ENCODE peak calls at places on chromosome 15, in five cellular contexts. W is mucosa of descending colon, N is fibroblast of lung, D is adrenal gland, H is stomach. L is an unnamed sample.

GRCh38 chr15:75170711-75171341 is 30.9 kb upstream of the C15orf39 start:
- DNase-seq in W (no peak), D (no peak), H (no peak), N (peak), L (peak)

GRCh38 chr15:81189583-81190283 is 6.9 kb upstream of the IL16 start:
- DNase-seq in N (peak), H (peak), W (no peak), D (no peak), L (peak)

GRCh38 chr15:90221251-90221900 is 12.4 kb downstream of the CIB1 start:
- DNase-seq in N (peak), H (peak), W (peak), D (peak), L (peak)

GRCh38 chr15:87827126-87827525 is 429.4 kb downstream of the NTRK3 start:
- DNase-seq in D (no peak), N (peak), H (no peak), W (no peak), L (no peak)

GRCh38 chr15:88664151-88664778 is 25.4 kb downstream of the ISG20 start:
- DNase-seq in H (peak), N (no peak), D (no peak), W (peak), L (no peak)

GRCh38 chr15:76196286-76196948 is 114.9 kb downstream of the ETFA start:
- DNase-seq in D (peak), W (peak), H (peak), N (peak), L (peak)

GRCh38 chr15:71386448-71387236 is 271.4 kb downstream of the THSD4 start:
- DNase-seq in W (no peak), N (no peak), D (no peak), H (no peak), L (no peak)

GRCh38 chr15:91885714-91886265 is 32.3 kb downstream of the SLCO3A1 start:
- DNase-seq in H (no peak), N (no peak), D (no peak), W (no peak), L (no peak)

GRCh38 chr15:101489633-101490407 is at the start of gene PCSK6:
- DNase-seq in N (peak), W (peak), D (no peak), H (peak), L (no peak)

GRCh38 chr15:101490408-101490891 is 943 bp upstream of the PCSK6 start:
- DNase-seq in H (peak), N (no peak), W (no peak), D (no peak), L (no peak)

GRCh38 chr15:101490922-101491738 is 1.6 kb upstream of the PCSK6 start:
- DNase-seq in W (no peak), D (no peak), N (no peak), H (no peak), L (no peak)

GRCh38 chr15:101488300-101489164 is 975 bp downstream of the PCSK6 start:
- DNase-seq in N (no peak), H (peak), D (no peak), W (no peak), L (no peak)

GRCh38 chr15:101489236-101489632 is 273 bp downstream of the PCSK6 start:
- DNase-seq in D (peak), N (peak), W (peak), H (peak), L (no peak)
- TF ChIP-seq CTCF in D (no peak), N (no peak), W (no peak), H (no peak), L (no peak)

GRCh38 chr15:52232327-52232726 is 41.1 kb upstream of the GNB5 start:
- DNase-seq in N (no peak), H (no peak), W (no peak), D (no peak), L (no peak)

GRCh38 chr15:52236015-52236414 is 44.8 kb upstream of the GNB5 start:
- DNase-seq in W (no peak), H (no peak), D (no peak), N (no peak), L (no peak)

GRCh38 chr15:52233405-52233804 is 42.2 kb upstream of the GNB5 start:
- DNase-seq in W (no peak), D (no peak), N (no peak), H (no peak), L (no peak)

GRCh38 chr15:52238149-52238548 is 47.0 kb upstream of the GNB5 start:
- DNase-seq in H (no peak), W (no peak), N (no peak), D (no peak), L (no peak)

GRCh38 chr15:52234596-52235541 is 43.7 kb upstream of the GNB5 start:
- DNase-seq in D (no peak), N (no peak), H (no peak), W (no peak), L (no peak)
- H3K4me3 ChIP-seq in D (no peak), N (no peak), H (no peak), W (no peak), L (no peak)

DNA sequence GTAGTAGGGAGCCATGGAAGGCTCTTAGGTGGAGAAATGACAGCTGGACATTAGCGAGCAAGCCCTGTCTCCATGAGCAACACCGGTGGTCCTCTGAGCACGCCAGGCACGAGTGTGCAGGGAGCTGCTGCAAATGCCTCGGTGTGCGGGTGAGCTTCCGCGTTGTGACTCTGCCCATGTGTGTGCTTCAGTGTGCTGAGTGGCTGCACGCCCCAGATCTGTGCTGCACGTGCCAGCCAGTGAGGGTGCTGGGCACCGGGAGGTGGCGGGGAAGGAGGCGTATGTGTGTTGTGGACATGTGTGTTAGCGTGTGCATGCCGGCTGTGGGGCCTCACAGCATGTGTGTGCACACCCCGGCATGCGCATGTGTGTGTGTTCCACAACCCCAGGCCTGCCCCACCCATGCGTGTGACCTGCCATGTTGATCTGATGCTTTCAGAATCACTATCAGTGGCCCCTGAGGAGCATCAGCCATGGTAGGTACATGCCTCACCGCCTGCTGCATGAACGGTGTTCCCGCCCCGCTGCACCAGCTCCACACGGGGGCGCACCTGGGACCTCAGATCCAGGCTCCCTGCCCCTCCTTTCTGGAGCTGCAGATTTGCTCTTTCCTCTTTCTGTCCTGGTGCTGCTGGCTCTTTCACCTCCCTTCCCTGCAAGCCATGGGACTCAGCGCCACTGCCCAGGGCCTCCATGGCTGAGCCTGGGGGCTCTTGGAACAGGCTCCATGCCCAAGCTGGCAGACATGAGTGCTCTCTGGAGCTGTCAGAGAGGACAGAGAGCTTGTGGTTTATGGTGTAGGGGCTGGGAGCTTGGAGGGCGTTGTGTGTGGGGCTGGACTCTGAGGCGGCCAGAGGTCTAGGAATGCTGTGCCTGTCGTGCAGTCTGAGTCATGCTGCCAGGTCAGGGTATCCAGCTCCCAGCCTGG is 169.4 kb downstream of the TBC1D2B start:
- DNase-seq in N (peak), W (peak), D (peak), H (peak), L (peak)
- TF ChIP-seq CTCF in N (no peak), W (peak), D (peak), H (peak), L (no peak)

GRCh38 chr15:33706173-33706572 is 262.1 kb upstream of the CHRM5 start:
- DNase-seq in D (no peak), H (no peak), W (no peak), N (no peak), L (no peak)
- H3K4me3 ChIP-seq in D (no peak), H (no peak), W (no peak), N (no peak), L (no peak)

GRCh38 chr15:27219636-27220035 is 248.7 kb downstream of the GABRG3 start:
- DNase-seq in H (no peak), D (no peak), N (no peak), W (no peak), L (no peak)
- TF ChIP-seq CTCF in H (no peak), D (no peak), N (no peak), W (no peak), L (no peak)

GRCh38 chr15:78757636-78757905 is 53.7 kb downstream of the ADAMTS7 start:
- DNase-seq in N (no peak), D (no peak), W (no peak), H (no peak), L (no peak)

GRCh38 chr15:78763796-78764241 is 47.4 kb downstream of the ADAMTS7 start:
- DNase-seq in H (no peak), W (no peak), D (peak), N (no peak), L (peak)

GRCh38 chr15:78761891-78762385 is 49.3 kb downstream of the ADAMTS7 start:
- DNase-seq in D (peak), H (no peak), N (no peak), W (no peak), L (no peak)

GRCh38 chr15:78763111-78763795 is 48.0 kb downstream of the ADAMTS7 start:
- DNase-seq in N (no peak), D (peak), W (no peak), H (no peak), L (peak)

GRCh38 chr15:78761020-78761419 is 50.2 kb downstream of the ADAMTS7 start:
- DNase-seq in D (peak), W (no peak), N (no peak), H (no peak), L (no peak)
- H3K4me3 ChIP-seq in D (no peak), W (no peak), N (no peak), H (no peak), L (no peak)

GRCh38 chr15:84878504-84878903 is 6.0 kb upstream of the SLC28A1 start:
- DNase-seq in D (peak), H (peak), N (peak), W (peak), L (peak)
- TF ChIP-seq CTCF in D (peak), H (peak), N (peak), W (peak), L (peak)

GRCh38 chr15:27399236-27399635 is 428.3 kb downstream of the GABRG3 start:
- DNase-seq in N (peak), D (no peak), W (no peak), H (no peak), L (no peak)
- H3K4me3 ChIP-seq in N (no peak), D (no peak), W (no peak), H (no peak), L (no peak)